ENCODE peak calls at places on chromosomes 11 and 22, in six cellular contexts. V is NCI-H1694; G is EL; N is WTC11; D is activated CD4-positive, alpha-beta T cell treated with anti-CD3 and anti-CD28 coated beads, Interleukin-2, amount 50 U/mL, for 24 hours; W is adipocyte. Q is an unnamed sample.
A peak's percentile ranks its signal among the peaks of the same experiment; 100 is the strongest.

GRCh38 chr11:11163256-11163655 is 189.8 kb downstream of the CSNK2A3 start:
- DNase-seq in V (no peak), G (peak; percentile 9), N (no peak), D (no peak), W (peak; percentile 37), Q (no peak)

GRCh38 chr11:111269146-111269868 is 23.8 kb downstream of the POU2AF2 start:
- DNase-seq in V (peak; percentile 1), G (no peak), N (no peak), D (no peak), W (peak; percentile 78), Q (peak; percentile 4)

GRCh38 chr11:122267602-122268001 is 151.6 kb upstream of the BLID start:
- DNase-seq in V (no peak), G (peak; percentile 50), N (no peak), D (no peak), W (peak; percentile 53), Q (peak; percentile 92)

GRCh38 chr11:61011950-61012830 is 40.7 kb downstream of the CD6 start:
- DNase-seq in V (no peak), G (peak; percentile 69), N (no peak), D (no peak), W (no peak), Q (no peak)

GRCh38 chr11:8832571-8833260 is 78.3 kb upstream of the AKIP1 start:
- DNase-seq in V (peak; percentile 92), G (peak; percentile 92), N (peak; percentile 25), D (no peak), W (peak; percentile 85), Q (peak; percentile 76)

GRCh38 chr11:93929407-93929806 is 79.0 kb upstream of the VSTM5 start:
- DNase-seq in V (no peak), G (no peak), N (no peak), D (no peak), W (no peak), Q (no peak)

GRCh38 chr11:20080032-20080685 is 80.1 kb downstream of the DBX1 start:
- DNase-seq in V (no peak), G (no peak), N (no peak), D (no peak), W (no peak), Q (no peak)

GRCh38 chr11:33448461-33449130 is 191.4 kb downstream of the HIPK3 start:
- DNase-seq in V (no peak), G (no peak), N (no peak), D (no peak), W (no peak), Q (peak; percentile 32)

GRCh38 chr11:82903843-82904586 is 2.5 kb downstream of the DDIAS start:
- DNase-seq in V (no peak), G (no peak), N (no peak), D (no peak), W (no peak), Q (no peak)

GRCh38 chr11:3906166-3906565 is 50.7 kb downstream of the STIM1 start:
- DNase-seq in V (no peak), G (no peak), N (no peak), D (no peak), W (no peak), Q (no peak)

GRCh38 chr11:12187399-12187798 is 77.0 kb downstream of the MICAL2 start:
- DNase-seq in V (no peak), G (no peak), N (no peak), D (no peak), W (no peak), Q (no peak)

GRCh38 chr11:44120169-44120568 is 24.7 kb downstream of the EXT2 start:
- DNase-seq in V (no peak), G (no peak), N (no peak), D (no peak), W (no peak), Q (no peak)

GRCh38 chr22:50308597-50308935 is 1.1 kb upstream of the PLXNB2 start:
- DNase-seq in V (no peak), G (peak; percentile 68), N (no peak), D (no peak), W (peak; percentile 46), Q (peak; percentile 48)

GRCh38 chr22:23178512-23179254 is 1.6 kb upstream of the BCR start:
- DNase-seq in V (peak; percentile 65), G (peak; percentile 58), N (peak; percentile 84), D (peak; percentile 51), W (peak; percentile 85), Q (peak; percentile 66)

GRCh38 chr11:122633219-122633829 is 22.2 kb upstream of the UBASH3B start:
- DNase-seq in V (peak; percentile 36), G (peak; percentile 70), N (peak; percentile 23), D (peak; percentile 6), W (peak; percentile 83), Q (peak; percentile 78)

GRCh38 chr11:58134151-58134550 is 8.8 kb upstream of the OR9I1 start:
- DNase-seq in V (no peak), G (no peak), N (no peak), D (no peak), W (no peak), Q (no peak)

GRCh38 chr22:22810018-22810427 is 77.6 kb upstream of the IGLL5 start:
- DNase-seq in V (no peak), G (peak; percentile 12), N (peak; percentile 68), D (peak; percentile 35), W (peak; percentile 32), Q (no peak)

GRCh38 chr11:64867748-64868462 is 10.5 kb downstream of the EHD1 start:
- DNase-seq in V (no peak), G (no peak), N (no peak), D (no peak), W (no peak), Q (no peak)

Q was measured in fibroblast of the aortic adventitia.